ENCODE peak calls at places on chromosomes 5 and 9, in four cellular contexts. A is CD4-positive, alpha-beta T cell; P is AG09309; X is SK-MEL-5. O is an unnamed sample.

GRCh38 chr5:38258319-38259061 is at the start of gene EGFLAM:
- DNase-seq in A (no peak), P (no peak), X (peak), O (no peak)

GRCh38 chr9:126146254-126147145 is 180.1 kb upstream of the MVB12B start:
- DNase-seq in A (no peak), P (no peak), X (peak), O (no peak)

GRCh38 chr5:162372265-162372664 is 304.7 kb downstream of the GABRG2 start:
- DNase-seq in A (no peak), P (no peak), X (no peak), O (no peak)

GRCh38 chr9:113578877-113579269 is 115.3 kb downstream of the RGS3 start:
- DNase-seq in A (peak), P (peak), X (peak), O (peak)

GRCh38 chr9:132412089-132412488 is 2.1 kb downstream of the CFAP77 start:
- DNase-seq in A (no peak), P (no peak), X (peak), O (no peak)

GRCh38 chr9:37952731-37953130 is 48.8 kb upstream of the SLC25A51 start:
- DNase-seq in A (no peak), P (no peak), X (no peak), O (no peak)

GRCh38 chr5:170651902-170652301 is 131.6 kb upstream of the GABRP start:
- DNase-seq in A (no peak), P (no peak), X (no peak), O (no peak)

GRCh38 chr9:126516936-126517750 is 96.6 kb upstream of the LMX1B start:
- DNase-seq in A (no peak), P (peak), X (peak), O (no peak)

GRCh38 chr9:129285979-129286772 is 108.1 kb upstream of the IER5L start:
- DNase-seq in A (no peak), P (no peak), X (no peak), O (no peak)

GRCh38 chr9:19748278-19749126 is 40.3 kb downstream of the SLC24A2 start:
- DNase-seq in A (no peak), P (no peak), X (no peak), O (no peak)

GRCh38 chr9:32339424-32339823 is 45.0 kb upstream of the ACO1 start:
- DNase-seq in A (no peak), P (no peak), X (no peak), O (no peak)

GRCh38 chr5:1563617-1564181 is 39.9 kb upstream of the LPCAT1 start:
- DNase-seq in A (no peak), P (no peak), X (no peak), O (no peak)

GRCh38 chr9:136439550-136440408 is at the start of gene INPP5E:
- DNase-seq in A (peak), P (no peak), X (peak), O (peak)

GRCh38 chr9:89744255-89744648 is 139.4 kb downstream of the GADD45G start:
- DNase-seq in A (no peak), P (no peak), X (no peak), O (no peak)

GRCh38 chr5:137706841-137707240 is 29.0 kb downstream of the KLHL3 start:
- DNase-seq in A (no peak), P (no peak), X (no peak), O (no peak)

GRCh38 chr9:135061441-135061840 is 26.0 kb upstream of the OLFM1 start:
- DNase-seq in A (no peak), P (no peak), X (no peak), O (no peak)

GRCh38 chr9:21836437-21837161 is 34.2 kb downstream of the MTAP start:
- DNase-seq in A (no peak), P (peak), X (no peak), O (no peak)

GRCh38 chr5:16957305-16958165 is 21.4 kb upstream of the MYO10 start:
- DNase-seq in A (no peak), P (peak), X (no peak), O (no peak)

GRCh38 chr5:89452081-89452480 is 569.1 kb upstream of the MEF2C start:
- DNase-seq in A (no peak), P (no peak), X (no peak), O (no peak)

GRCh38 chr5:160438316-160439204 is 16.9 kb downstream of the PTTG1 start:
- DNase-seq in A (peak), P (peak), X (peak), O (peak)

GRCh38 chr9:37972346-37972745 is 68.4 kb upstream of the SLC25A51 start:
- DNase-seq in A (no peak), P (no peak), X (no peak), O (no peak)